ENCODE peak calls at places on chromosomes 2 and 18, in seven cellular contexts. I is AG04450, Q is heart left ventricle, H is psoas muscle, B is left lung, T is SK-N-MC, C is A549. Y is an unnamed sample. For H3K9me3, the result is how much of the 10 kb centered on the place peaks cover.

GRCh38 chr2:45674035-45674791 is 22.7 kb downstream of the PRKCE start:
- DNase-seq in I (no peak), Q (no peak), H (no peak), B (no peak), T (no peak), C (no peak), Y (no peak)

GRCh38 chr2:48114256-48114655 is 208.0 kb upstream of the FBXO11 start:
- DNase-seq in I (no peak), Q (no peak), H (no peak), B (no peak), T (no peak), C (peak), Y (no peak)

GRCh38 chr2:162677476-162677875 is 161.1 kb downstream of the KCNH7 start:
- DNase-seq in I (no peak), Q (no peak), H (no peak), B (no peak), T (no peak), C (no peak), Y (no peak)

GRCh38 chr2:43803113-43803512 is 29.3 kb downstream of the DYNC2LI1 start:
- DNase-seq in I (no peak), Q (no peak), H (no peak), B (no peak), T (no peak), C (no peak), Y (no peak)

GRCh38 chr2:227095346-227095745 is 68.7 kb downstream of the COL4A4 start:
- DNase-seq in I (no peak), Q (no peak), H (no peak), B (no peak), T (no peak), C (no peak), Y (no peak)

GRCh38 chr2:53668624-53669026 is 99.0 kb upstream of the CHAC2 start:
- DNase-seq in I (no peak), Q (no peak), H (no peak), B (no peak), T (no peak), C (no peak), Y (no peak)

GRCh38 chr2:240916571-240917008 is 10.5 kb downstream of the CROCC2 start:
- DNase-seq in I (peak), Q (peak), H (peak), B (peak), T (peak), C (peak), Y (no peak)

GRCh38 chr18:39938678-39939077 is 2016.4 kb upstream of the PIK3C3 start:
- DNase-seq in I (no peak), Q (no peak), H (no peak), B (no peak), T (no peak), C (no peak), Y (no peak)

GRCh38 chr2:101697794-101698418 is 399 bp downstream of the MAP4K4 start:
- DNase-seq in I (no peak), Q (no peak), H (peak), B (peak), T (no peak), C (no peak), Y (no peak)

GRCh38 chr18:49560277-49561126 is 1.4 kb upstream of the LIPG start:
- DNase-seq in I (no peak), Q (no peak), H (peak), B (peak), T (no peak), C (no peak), Y (peak)
- H3K4me3 ChIP-seq in I (peak), Q (peak), H (peak), B (peak), T (peak), C (peak), Y (peak)

DNA sequence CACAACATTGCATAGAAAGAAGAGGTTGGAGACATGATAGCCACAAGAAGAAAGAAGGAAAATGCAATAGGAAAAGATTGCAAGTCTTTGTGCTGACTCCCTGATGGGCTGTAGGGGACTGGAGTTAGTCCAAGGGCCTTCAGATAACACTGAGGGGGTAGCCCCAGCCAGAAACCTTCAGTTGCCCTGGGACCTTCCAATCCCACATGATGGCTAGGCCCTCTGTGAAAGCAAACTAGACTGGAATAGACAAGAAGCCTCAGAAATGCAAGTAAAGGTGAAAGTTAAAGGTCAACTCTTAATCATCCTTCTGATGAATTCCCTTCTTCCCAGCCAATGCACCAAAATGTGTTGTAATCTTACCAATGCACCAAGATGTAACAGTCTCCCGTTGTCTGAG is 19.2 kb downstream of the CMPK2 start:
- DNase-seq in I (no peak), Q (no peak), H (no peak), B (no peak), T (no peak), C (no peak), Y (no peak)
- H3K9me3 ChIP-seq in I (under half), Q (under half), H (half or more), B (under half), T (under half), C (under half), Y (half or more)

GRCh38 chr18:79589601-79590091 is 90.0 kb upstream of the CTDP1 start:
- DNase-seq in I (no peak), Q (no peak), H (peak), B (peak), T (no peak), C (no peak), Y (peak)
- H3K27ac ChIP-seq in I (no peak), Q (no peak), H (no peak), B (peak), T (no peak), C (no peak), Y (no peak)

GRCh38 chr18:916562-916961 is 11.9 kb downstream of the ADCYAP1 start:
- DNase-seq in I (no peak), Q (no peak), H (no peak), B (no peak), T (no peak), C (no peak), Y (no peak)
- H3K4me3 ChIP-seq in I (no peak), Q (no peak), H (no peak), B (no peak), T (no peak), C (no peak), Y (no peak)

DNA sequence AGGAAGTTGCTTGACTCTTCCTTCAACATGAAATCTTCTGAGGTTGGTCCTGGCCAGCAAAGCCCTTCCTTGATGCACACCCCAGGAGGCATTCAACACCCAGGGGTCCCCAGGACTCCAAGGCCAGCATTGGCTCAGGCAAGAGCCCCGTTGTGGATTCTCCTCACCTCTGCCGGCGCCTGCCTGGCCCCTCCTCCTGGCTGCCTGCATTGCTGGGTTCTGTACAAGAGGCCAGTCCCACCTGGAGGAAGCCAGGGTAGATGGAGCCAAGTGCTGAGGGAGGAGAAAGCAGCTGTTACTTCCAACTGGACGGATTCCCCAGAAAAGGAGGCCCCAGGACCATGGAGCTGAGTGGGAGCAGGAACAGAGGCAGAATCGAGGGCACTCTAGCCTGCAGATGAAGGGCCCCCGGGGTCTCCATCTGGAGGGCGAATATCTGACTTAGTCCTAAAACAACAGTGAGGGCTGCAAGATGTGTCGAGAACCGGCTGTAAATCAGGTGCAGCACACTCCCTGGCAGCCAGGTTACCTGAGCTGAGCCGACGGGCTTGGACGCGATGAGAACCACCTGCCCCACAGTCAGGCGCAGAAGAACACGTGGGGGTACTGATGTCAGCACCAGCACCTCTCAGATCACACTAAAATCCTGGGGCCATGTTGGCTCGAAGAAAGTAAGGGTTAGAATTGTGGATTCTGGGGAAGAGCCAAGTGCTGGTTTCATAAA is 399.6 kb upstream of the SALL3 start:
- DNase-seq in I (no peak), Q (peak), H (no peak), B (no peak), T (no peak), C (no peak), Y (no peak)
- H3K9me3 ChIP-seq in I (half or more), Q (under half), H (under half), B (under half), T (under half), C (under half), Y (under half)

DNA sequence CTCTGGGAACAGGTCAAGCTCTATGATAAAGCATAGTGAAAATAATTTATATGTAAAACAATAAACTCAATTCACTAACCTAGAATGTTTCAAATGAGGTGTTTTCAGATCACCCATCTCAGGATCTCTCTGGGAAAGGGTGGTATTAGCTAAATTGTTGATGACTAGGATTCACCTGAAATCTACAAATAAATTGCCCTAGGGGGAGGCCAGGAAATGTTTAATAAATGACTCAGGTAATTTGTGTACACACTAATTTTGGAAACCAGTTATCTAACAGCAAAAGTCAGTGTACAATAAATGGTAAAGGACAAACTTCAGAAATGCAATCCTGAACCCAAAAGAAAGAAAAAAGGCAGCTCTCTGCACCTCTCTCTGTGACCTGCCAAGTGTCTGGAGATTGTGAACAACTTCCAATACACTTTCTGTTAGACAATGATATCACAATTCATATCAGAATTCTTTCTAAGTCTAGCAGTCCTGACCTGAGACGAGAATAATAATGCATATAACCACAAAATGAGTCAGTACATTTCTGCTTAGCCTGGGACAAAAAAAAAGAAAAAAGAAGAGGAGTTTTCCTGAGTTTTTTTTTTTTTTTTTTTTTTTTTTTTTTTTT is 760.0 kb downstream of the EPHA4 start:
- DNase-seq in I (no peak), Q (no peak), H (no peak), B (no peak), T (no peak), C (peak), Y (no peak)
- H3K27ac ChIP-seq in I (no peak), Q (no peak), H (no peak), B (no peak), T (no peak), C (peak), Y (no peak)

DNA sequence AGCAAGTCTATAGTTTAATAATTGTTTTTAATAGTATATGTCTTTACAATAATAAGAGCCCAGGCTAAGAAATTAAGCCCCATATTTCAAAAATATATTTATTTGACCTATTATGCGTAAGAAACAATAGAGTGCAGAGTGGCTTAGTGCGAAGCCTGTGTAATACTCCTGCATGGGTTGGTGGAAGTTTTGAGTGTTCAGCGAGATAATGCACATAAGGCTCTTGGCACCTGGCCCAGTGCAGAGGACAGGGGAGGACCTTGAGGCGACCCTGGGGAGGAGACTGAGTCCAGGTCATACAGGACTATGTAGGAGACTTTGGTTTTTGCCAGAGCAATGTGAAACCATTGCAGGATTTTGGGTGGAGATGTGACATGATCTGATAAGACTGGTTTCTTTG is 132.4 kb upstream of the ST6GAL2 start:
- DNase-seq in I (no peak), Q (peak), H (no peak), B (no peak), T (no peak), C (peak), Y (no peak)
- H3K4me3 ChIP-seq in I (no peak), Q (no peak), H (no peak), B (no peak), T (no peak), C (no peak), Y (no peak)

GRCh38 chr2:3512086-3512485 is 7.2 kb downstream of the ADI1 start:
- DNase-seq in I (no peak), Q (no peak), H (no peak), B (no peak), T (no peak), C (no peak), Y (no peak)
- H3K9me3 ChIP-seq in I (under half), Q (under half), H (under half), B (under half), T (under half), C (under half), Y (under half)